ENCODE peak calls at places on chromosome 15, in ten cellular contexts. One of them, this sample, is unnamed.
A peak's percentile ranks its signal among the peaks of the same experiment; 100 is the strongest.

GRCh38 chr15:68158046-68158628 is 47.0 kb downstream of the CALML4 start:
- DNase-seq in iPS-NIHi11: no peak
- DNase-seq in psoas muscle: no peak
- DNase-seq in anterior cingulate cortex: no peak
- DNase-seq in cardiac fibroblast: no peak
- DNase-seq in activated CD8-positive, alpha-beta memory T cell treated with anti-CD3 and anti-CD28 coated beads, Interleukin-2, amount 50 U/mL, for 48 hours: no peak
- DNase-seq in Ammon's horn: no peak
- DNase-seq in lung microvascular endothelial cell: peak; percentile 65
- DNase-seq in stimulated activated CD4-positive, alpha-beta T cell treated with anti-CD3 and anti-CD28 coated beads, TNF-alpha, amount 100 ng/mL, for 1 hour: no peak
- DNase-seq in mesenchymal stem cell: peak; percentile 10
- DNase-seq in this sample: no peak

GRCh38 chr15:24878153-24878552 is 76.6 kb upstream of the SNRPN start:
- DNase-seq in lung microvascular endothelial cell: no peak
- DNase-seq in mesenchymal stem cell: no peak
- DNase-seq in psoas muscle: peak; percentile 14
- DNase-seq in stimulated activated CD4-positive, alpha-beta T cell treated with anti-CD3 and anti-CD28 coated beads, TNF-alpha, amount 100 ng/mL, for 1 hour: no peak
- DNase-seq in cardiac fibroblast: peak; percentile 33
- DNase-seq in Ammon's horn: peak; percentile 5
- DNase-seq in iPS-NIHi11: no peak
- DNase-seq in activated CD8-positive, alpha-beta memory T cell treated with anti-CD3 and anti-CD28 coated beads, Interleukin-2, amount 50 U/mL, for 48 hours: peak; percentile 48
- DNase-seq in anterior cingulate cortex: peak; percentile 29
- DNase-seq in this sample: peak; percentile 57

GRCh38 chr15:69615756-69616155 is 163.1 kb downstream of the RPLP1 start:
- DNase-seq in activated CD8-positive, alpha-beta memory T cell treated with anti-CD3 and anti-CD28 coated beads, Interleukin-2, amount 50 U/mL, for 48 hours: no peak
- DNase-seq in psoas muscle: no peak
- DNase-seq in iPS-NIHi11: no peak
- DNase-seq in anterior cingulate cortex: no peak
- DNase-seq in stimulated activated CD4-positive, alpha-beta T cell treated with anti-CD3 and anti-CD28 coated beads, TNF-alpha, amount 100 ng/mL, for 1 hour: no peak
- DNase-seq in mesenchymal stem cell: no peak
- DNase-seq in Ammon's horn: no peak
- DNase-seq in cardiac fibroblast: no peak
- DNase-seq in lung microvascular endothelial cell: no peak
- DNase-seq in this sample: no peak

GRCh38 chr15:40392986-40393948 is 10.7 kb downstream of the KNSTRN start:
- DNase-seq in Ammon's horn: no peak
- DNase-seq in anterior cingulate cortex: no peak
- DNase-seq in activated CD8-positive, alpha-beta memory T cell treated with anti-CD3 and anti-CD28 coated beads, Interleukin-2, amount 50 U/mL, for 48 hours: no peak
- DNase-seq in stimulated activated CD4-positive, alpha-beta T cell treated with anti-CD3 and anti-CD28 coated beads, TNF-alpha, amount 100 ng/mL, for 1 hour: no peak
- DNase-seq in cardiac fibroblast: no peak
- DNase-seq in mesenchymal stem cell: peak; percentile 17
- DNase-seq in lung microvascular endothelial cell: no peak
- DNase-seq in psoas muscle: no peak
- DNase-seq in iPS-NIHi11: no peak
- DNase-seq in this sample: no peak

GRCh38 chr15:101105059-101105851 is 146.6 kb downstream of the CHSY1 start:
- DNase-seq in iPS-NIHi11: no peak
- DNase-seq in psoas muscle: no peak
- DNase-seq in activated CD8-positive, alpha-beta memory T cell treated with anti-CD3 and anti-CD28 coated beads, Interleukin-2, amount 50 U/mL, for 48 hours: no peak
- DNase-seq in lung microvascular endothelial cell: no peak
- DNase-seq in cardiac fibroblast: no peak
- DNase-seq in stimulated activated CD4-positive, alpha-beta T cell treated with anti-CD3 and anti-CD28 coated beads, TNF-alpha, amount 100 ng/mL, for 1 hour: no peak
- DNase-seq in mesenchymal stem cell: peak; percentile 62
- DNase-seq in anterior cingulate cortex: no peak
- DNase-seq in Ammon's horn: no peak
- DNase-seq in this sample: no peak

GRCh38 chr15:101637549-101638318 is 14.4 kb downstream of the TM2D3 start:
- DNase-seq in anterior cingulate cortex: no peak
- DNase-seq in activated CD8-positive, alpha-beta memory T cell treated with anti-CD3 and anti-CD28 coated beads, Interleukin-2, amount 50 U/mL, for 48 hours: no peak
- DNase-seq in Ammon's horn: no peak
- DNase-seq in stimulated activated CD4-positive, alpha-beta T cell treated with anti-CD3 and anti-CD28 coated beads, TNF-alpha, amount 100 ng/mL, for 1 hour: no peak
- DNase-seq in lung microvascular endothelial cell: no peak
- DNase-seq in cardiac fibroblast: no peak
- DNase-seq in psoas muscle: no peak
- DNase-seq in iPS-NIHi11: no peak
- DNase-seq in mesenchymal stem cell: no peak
- DNase-seq in this sample: no peak

GRCh38 chr15:59647085-59647484 is 10.2 kb downstream of the GTF2A2 start:
- DNase-seq in iPS-NIHi11: no peak
- DNase-seq in stimulated activated CD4-positive, alpha-beta T cell treated with anti-CD3 and anti-CD28 coated beads, TNF-alpha, amount 100 ng/mL, for 1 hour: no peak
- DNase-seq in mesenchymal stem cell: no peak
- DNase-seq in cardiac fibroblast: no peak
- DNase-seq in anterior cingulate cortex: no peak
- DNase-seq in Ammon's horn: no peak
- DNase-seq in activated CD8-positive, alpha-beta memory T cell treated with anti-CD3 and anti-CD28 coated beads, Interleukin-2, amount 50 U/mL, for 48 hours: no peak
- DNase-seq in psoas muscle: no peak
- DNase-seq in lung microvascular endothelial cell: no peak
- DNase-seq in this sample: no peak

GRCh38 chr15:74320358-74321247 is 46.8 kb downstream of the CYP11A1 start:
- DNase-seq in anterior cingulate cortex: peak; percentile 23
- DNase-seq in iPS-NIHi11: peak; percentile 65
- DNase-seq in psoas muscle: peak; percentile 72
- DNase-seq in mesenchymal stem cell: peak; percentile 55
- DNase-seq in activated CD8-positive, alpha-beta memory T cell treated with anti-CD3 and anti-CD28 coated beads, Interleukin-2, amount 50 U/mL, for 48 hours: peak; percentile 73
- DNase-seq in lung microvascular endothelial cell: peak; percentile 60
- DNase-seq in Ammon's horn: peak; percentile 56
- DNase-seq in cardiac fibroblast: peak; percentile 60
- DNase-seq in stimulated activated CD4-positive, alpha-beta T cell treated with anti-CD3 and anti-CD28 coated beads, TNF-alpha, amount 100 ng/mL, for 1 hour: no peak
- DNase-seq in this sample: peak; percentile 76

GRCh38 chr15:28179270-28179669 is 80.2 kb upstream of the OCA2 start:
- DNase-seq in anterior cingulate cortex: no peak
- DNase-seq in Ammon's horn: no peak
- DNase-seq in iPS-NIHi11: no peak
- DNase-seq in psoas muscle: no peak
- DNase-seq in stimulated activated CD4-positive, alpha-beta T cell treated with anti-CD3 and anti-CD28 coated beads, TNF-alpha, amount 100 ng/mL, for 1 hour: no peak
- DNase-seq in activated CD8-positive, alpha-beta memory T cell treated with anti-CD3 and anti-CD28 coated beads, Interleukin-2, amount 50 U/mL, for 48 hours: no peak
- DNase-seq in lung microvascular endothelial cell: no peak
- DNase-seq in mesenchymal stem cell: no peak
- DNase-seq in cardiac fibroblast: no peak
- DNase-seq in this sample: no peak

GRCh38 chr15:99211926-99212325 is 37.5 kb downstream of the TTC23 start:
- DNase-seq in psoas muscle: no peak
- DNase-seq in Ammon's horn: no peak
- DNase-seq in stimulated activated CD4-positive, alpha-beta T cell treated with anti-CD3 and anti-CD28 coated beads, TNF-alpha, amount 100 ng/mL, for 1 hour: no peak
- DNase-seq in activated CD8-positive, alpha-beta memory T cell treated with anti-CD3 and anti-CD28 coated beads, Interleukin-2, amount 50 U/mL, for 48 hours: no peak
- DNase-seq in mesenchymal stem cell: peak; percentile 94
- DNase-seq in iPS-NIHi11: no peak
- DNase-seq in anterior cingulate cortex: no peak
- DNase-seq in lung microvascular endothelial cell: no peak
- DNase-seq in cardiac fibroblast: peak; percentile 19
- DNase-seq in this sample: no peak

This sample was measured in SK-N-SH.